ENCODE peak calls at places on chromosomes 2 and 18, in ten cellular contexts. R is neural progenitor cell, Y is body of pancreas, P is H1, A is testis, I is fibroblast of lung, U is heart left ventricle, B is lower lobe of right lung, E is GM12878, Z is GM23338. D is an unnamed sample. For H3K36me3, the result is how much of the 10 kb centered on the place peaks cover.

GRCh38 chr2:109531896-109532727 is 81.7 kb downstream of the SEPTIN10 start:
- DNase-seq in Z (no peak), I (no peak), U (peak), P (no peak), E (no peak), Y (no peak), R (no peak), B (no peak), A (peak), D (no peak)

GRCh38 chr18:21270453-21270852 is 28.4 kb downstream of the GREB1L start:
- DNase-seq in Y (no peak), U (no peak), E (no peak), B (no peak), I (peak), Z (no peak), P (no peak), R (no peak), A (no peak), D (no peak)

GRCh38 chr18:53442415-53442783 is 782.1 kb downstream of the MBD2 start:
- DNase-seq in B (no peak), P (no peak), A (no peak), R (no peak), U (no peak), Z (no peak), Y (no peak), I (no peak), E (no peak), D (no peak)

GRCh38 chr2:55620123-55620779 is 2.8 kb upstream of the PPP4R3B start:
- DNase-seq in E (no peak), Y (no peak), Z (peak), R (peak), P (no peak), B (no peak), A (no peak), U (no peak), I (no peak), D (no peak)

GRCh38 chr2:137192366-137193315 is 427.3 kb downstream of the THSD7B start:
- DNase-seq in I (peak), Z (no peak), R (no peak), A (no peak), B (no peak), P (no peak), Y (no peak), E (no peak), U (no peak), D (no peak)

GRCh38 chr2:44543773-44544725 is 182.3 kb downstream of the CAMKMT start:
- DNase-seq in Z (peak), R (peak), E (no peak), A (no peak), U (no peak), B (no peak), Y (no peak), P (no peak), I (no peak), D (no peak)

GRCh38 chr2:65377556-65378307 is 54.7 kb downstream of the SPRED2 start:
- DNase-seq in B (no peak), P (no peak), Y (no peak), A (no peak), Z (peak), E (no peak), U (no peak), I (peak), R (no peak), D (no peak)

GRCh38 chr2:133200684-133201421 is 367.4 kb downstream of the NCKAP5 start:
- DNase-seq in Z (no peak), B (no peak), P (no peak), I (peak), A (no peak), U (no peak), E (no peak), Y (no peak), R (no peak), D (no peak)

GRCh38 chr2:8479298-8479697 is 202.6 kb upstream of the ID2 start:
- DNase-seq in Z (no peak), P (no peak), R (no peak), Y (no peak), B (no peak), I (no peak), A (no peak), U (peak), E (no peak), D (no peak)

GRCh38 chr2:175066411-175066810 is 61.2 kb upstream of the CHN1 start:
- DNase-seq in I (peak), Y (no peak), R (no peak), U (no peak), Z (no peak), A (no peak), P (no peak), B (no peak), E (no peak), D (no peak)

GRCh38 chr2:216857131-216857550 is 2.7 kb downstream of the TNP1 start:
- DNase-seq in B (no peak), I (peak), Z (no peak), Y (no peak), P (no peak), R (peak), U (no peak), E (no peak), A (no peak), D (no peak)

GRCh38 chr18:54641734-54642133 is 50.7 kb downstream of the DYNAP start:
- DNase-seq in Y (no peak), P (no peak), A (no peak), R (no peak), Z (no peak), B (no peak), E (no peak), I (no peak), U (no peak), D (no peak)

DNA sequence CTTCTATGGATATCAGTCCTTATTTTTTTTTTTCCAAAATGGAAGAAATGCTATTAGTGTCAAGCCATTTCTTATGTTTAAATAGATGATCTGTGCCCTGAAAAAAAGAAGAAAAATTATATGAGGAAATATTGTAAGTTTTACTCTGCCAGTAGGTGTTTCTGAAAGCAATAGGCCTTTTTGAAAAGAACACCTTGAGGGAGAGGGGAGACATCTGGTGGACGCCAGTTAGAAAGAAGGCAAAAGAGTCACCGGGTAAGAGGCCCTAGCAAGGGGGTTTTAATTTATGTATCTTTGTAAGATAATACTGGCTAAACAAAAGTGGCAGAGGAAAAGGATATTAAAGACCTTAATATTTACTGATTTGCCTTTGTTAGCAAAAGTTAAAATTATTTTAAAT is 56.1 kb downstream of the DYNAP start:
- DNase-seq in Z (peak), P (no peak), E (no peak), I (peak), B (no peak), R (peak), A (no peak), Y (peak), U (no peak), D (no peak)
- TF ChIP-seq CTCF in Z (peak), P (peak), E (peak), I (peak), B (peak), R (peak), A (no peak), Y (peak), U (no peak), D (peak)

GRCh38 chr2:12534646-12535263 is 182.0 kb upstream of the TRIB2 start:
- DNase-seq in P (no peak), B (no peak), I (peak), A (no peak), E (no peak), Y (no peak), U (no peak), Z (peak), R (peak), D (no peak)

GRCh38 chr2:12539306-12539705 is 177.4 kb upstream of the TRIB2 start:
- DNase-seq in Z (no peak), A (no peak), E (no peak), U (no peak), Y (no peak), P (no peak), R (no peak), I (no peak), B (no peak), D (no peak)

GRCh38 chr2:12536926-12537325 is 179.8 kb upstream of the TRIB2 start:
- DNase-seq in A (no peak), Y (no peak), P (no peak), E (no peak), B (no peak), Z (no peak), U (no peak), R (no peak), I (no peak), D (no peak)

GRCh38 chr2:12538300-12538699 is 178.4 kb upstream of the TRIB2 start:
- DNase-seq in E (no peak), I (peak), B (no peak), R (no peak), Z (no peak), A (no peak), Y (no peak), P (no peak), U (no peak), D (no peak)

DNA sequence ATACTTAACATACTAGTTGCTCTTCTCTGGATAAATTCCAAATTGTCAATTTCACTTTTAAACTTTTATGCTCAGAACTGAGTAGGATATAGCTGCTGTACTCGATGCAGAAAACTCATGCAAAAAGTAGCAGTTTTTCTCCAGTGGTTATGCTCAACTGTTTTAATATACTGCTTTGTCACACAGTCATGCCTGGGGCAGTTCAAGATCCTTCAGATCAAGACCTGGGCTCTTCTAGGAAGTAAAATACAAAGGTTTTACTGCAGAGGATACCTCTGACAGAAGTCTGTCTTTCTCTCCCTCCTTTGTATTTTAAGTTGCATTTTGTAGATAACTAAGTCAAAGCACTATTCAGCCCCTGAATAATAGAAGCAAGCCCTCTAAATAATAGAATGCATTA is 183.4 kb upstream of the TRIB2 start:
- DNase-seq in I (no peak), E (no peak), U (no peak), B (no peak), Y (no peak), R (no peak), Z (no peak), A (no peak), P (no peak), D (no peak)
- H3K4me3 ChIP-seq in I (no peak), E (no peak), U (no peak), B (no peak), Y (no peak), R (no peak), Z (no peak), A (no peak), P (no peak), D (no peak)

GRCh38 chr2:61499060-61499459 is 28.2 kb upstream of the USP34 start:
- DNase-seq in R (no peak), Z (no peak), E (no peak), I (no peak), P (no peak), B (no peak), A (no peak), U (no peak), Y (no peak), D (no peak)

GRCh38 chr2:61492476-61492875 is 21.6 kb upstream of the USP34 start:
- DNase-seq in Z (no peak), I (no peak), Y (no peak), A (no peak), B (no peak), U (no peak), P (no peak), E (no peak), R (no peak), D (no peak)

DNA sequence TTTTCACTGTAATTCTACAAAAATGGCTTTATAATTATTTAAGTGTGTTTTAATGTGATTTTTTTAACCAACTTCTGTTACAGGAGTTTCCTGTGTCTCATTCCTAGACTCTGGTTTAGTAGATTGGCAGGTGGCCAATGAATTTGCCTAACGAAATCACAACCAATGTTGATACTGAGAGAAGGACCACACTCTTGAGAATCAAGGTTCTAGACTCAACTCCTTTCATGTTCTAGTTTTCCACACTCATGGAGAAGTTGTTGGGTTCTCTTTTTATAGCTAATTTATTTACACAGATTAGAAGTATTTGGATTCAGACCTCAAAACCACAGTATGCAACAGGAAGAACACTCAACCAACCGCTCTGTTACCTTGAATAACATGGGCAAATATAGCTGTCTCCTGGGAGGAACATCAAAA is 22.6 kb upstream of the USP34 start:
- DNase-seq in Y (no peak), I (peak), U (no peak), B (no peak), P (no peak), E (no peak), A (no peak), Z (no peak), R (no peak), D (no peak)
- H3K36me3 ChIP-seq in Y (under half), I (under half), U (half or more), B (half or more), P (half or more), E (half or more), A (under half), Z (half or more), R (half or more), D (under half)

GRCh38 chr2:29293830-29294438 is 178.7 kb downstream of the CLIP4 start:
- DNase-seq in Y (peak), P (peak), A (peak), B (no peak), Z (peak), E (no peak), U (no peak), R (peak), I (peak), D (no peak)

GRCh38 chr2:29296585-29296984 is 181.4 kb downstream of the CLIP4 start:
- DNase-seq in R (no peak), Z (no peak), A (no peak), E (no peak), Y (no peak), I (no peak), B (no peak), P (no peak), U (no peak), D (no peak)

GRCh38 chr2:29290293-29291052 is 175.3 kb downstream of the CLIP4 start:
- DNase-seq in U (no peak), Y (no peak), E (no peak), A (no peak), P (peak), B (no peak), I (no peak), R (peak), Z (peak), D (no peak)

GRCh38 chr2:29295843-29296242 is 180.6 kb downstream of the CLIP4 start:
- DNase-seq in A (peak), E (no peak), R (peak), P (no peak), B (no peak), U (no peak), Z (peak), I (peak), Y (peak), D (no peak)
- TF ChIP-seq CTCF in A (no peak), E (peak), R (peak), P (peak), B (peak), U (peak), Z (peak), I (no peak), Y (peak), D (peak)

GRCh38 chr2:31415421-31415820 is 879 bp upstream of the XDH start:
- DNase-seq in P (no peak), I (no peak), Z (no peak), E (no peak), B (no peak), A (no peak), U (no peak), Y (no peak), R (no peak), D (no peak)
- H3K4me3 ChIP-seq in P (no peak), I (no peak), Z (no peak), E (no peak), B (no peak), A (no peak), U (no peak), Y (no peak), R (no peak), D (no peak)